ENCODE peak calls at places on chromosomes 11 and 22, in four cellular contexts. One of them, this sample, is unnamed.

GRCh38 chr22:39288135-39288898 is 31.1 kb downstream of the RPL3 start:
- DNase-seq in HepG2: no peak
- DNase-seq in GM12878: no peak
- DNase-seq in K562: no peak
- DNase-seq in this sample: no peak

GRCh38 chr22:45503071-45503815 is 560 bp downstream of the FBLN1 start:
- DNase-seq in HepG2: no peak
- DNase-seq in GM12878: no peak
- DNase-seq in K562: no peak
- DNase-seq in this sample: no peak

GRCh38 chr22:32354360-32355351 is 3.0 kb upstream of the RFPL3 start:
- DNase-seq in HepG2: no peak
- DNase-seq in GM12878: no peak
- DNase-seq in K562: no peak
- DNase-seq in this sample: peak; percentile 49

GRCh38 chr11:7665473-7666291 is 7.6 kb downstream of the CYB5R2 start:
- DNase-seq in HepG2: peak; percentile 65
- DNase-seq in GM12878: peak; percentile 34
- DNase-seq in K562: peak; percentile 89
- DNase-seq in this sample: peak; percentile 67

GRCh38 chr22:43449205-43449830 is 37.5 kb downstream of the MPPED1 start:
- DNase-seq in HepG2: no peak
- DNase-seq in GM12878: no peak
- DNase-seq in K562: peak; percentile 70
- DNase-seq in this sample: no peak

GRCh38 chr22:22691716-22692701 is 47.6 kb downstream of the GGTLC2 start:
- DNase-seq in HepG2: no peak
- DNase-seq in GM12878: no peak
- DNase-seq in K562: no peak
- DNase-seq in this sample: no peak

GRCh38 chr22:20810645-20811044 is 36.7 kb downstream of the SERPIND1 start:
- DNase-seq in HepG2: no peak
- DNase-seq in GM12878: no peak
- DNase-seq in K562: no peak
- DNase-seq in this sample: no peak

GRCh38 chr11:69337211-69337721 is 43.3 kb downstream of the MYEOV start:
- DNase-seq in HepG2: no peak
- DNase-seq in GM12878: peak; percentile 66
- DNase-seq in K562: no peak
- DNase-seq in this sample: no peak

GRCh38 chr11:56394381-56394780 is 18.1 kb upstream of the OR5AL1 start:
- DNase-seq in HepG2: no peak
- DNase-seq in GM12878: no peak
- DNase-seq in K562: no peak
- DNase-seq in this sample: no peak

GRCh38 chr11:65354265-65355012 is at the start of gene TIGD3:
- DNase-seq in HepG2: peak; percentile 92
- DNase-seq in GM12878: peak; percentile 75
- DNase-seq in K562: peak; percentile 99
- DNase-seq in this sample: peak; percentile 81

GRCh38 chr11:115267228-115267627 is 237.0 kb downstream of the CADM1 start:
- DNase-seq in HepG2: no peak
- DNase-seq in GM12878: no peak
- DNase-seq in K562: no peak
- DNase-seq in this sample: no peak

GRCh38 chr11:44006882-44007495 is 40.8 kb upstream of the ACCSL start:
- DNase-seq in HepG2: no peak
- DNase-seq in GM12878: no peak
- DNase-seq in K562: no peak
- DNase-seq in this sample: no peak

GRCh38 chr11:68377389-68377795 is 65.0 kb downstream of the LRP5 start:
- DNase-seq in HepG2: no peak
- DNase-seq in GM12878: no peak
- DNase-seq in K562: no peak
- DNase-seq in this sample: no peak

GRCh38 chr22:35328472-35328885 is 28.8 kb downstream of the TOM1 start:
- DNase-seq in HepG2: peak; percentile 96
- DNase-seq in GM12878: no peak
- DNase-seq in K562: no peak
- DNase-seq in this sample: no peak

DNA sequence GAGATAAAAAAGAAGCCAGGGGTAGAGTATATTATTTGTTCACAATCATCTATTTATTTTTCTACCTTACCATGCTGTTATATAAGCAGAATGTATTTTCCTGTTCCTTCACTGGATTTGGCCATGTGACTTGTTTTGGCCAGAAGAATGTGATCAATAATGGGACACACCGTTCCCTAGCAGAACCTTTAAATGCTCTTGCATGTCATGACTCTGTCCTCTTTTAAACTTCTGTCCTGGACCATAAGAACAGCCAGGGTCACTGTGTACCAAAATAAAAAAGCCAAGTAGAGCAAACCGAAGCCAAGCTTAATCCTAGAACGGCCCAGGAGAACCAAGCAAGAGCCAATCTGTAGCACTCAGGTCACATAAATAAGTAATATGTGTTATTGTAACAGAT is 1682.4 kb downstream of the LRRC4C start:
- DNase-seq in HepG2: no peak
- DNase-seq in GM12878: no peak
- DNase-seq in K562: no peak
- DNase-seq in this sample: no peak
- H4K20me1 ChIP-seq in HepG2: no peaks in the 10 kb centered on the region
- H4K20me1 ChIP-seq in GM12878: no peaks in the 10 kb centered on the region
- H4K20me1 ChIP-seq in K562: no peaks in the 10 kb centered on the region
- H4K20me1 ChIP-seq in this sample: no peaks in the 10 kb centered on the region

DNA sequence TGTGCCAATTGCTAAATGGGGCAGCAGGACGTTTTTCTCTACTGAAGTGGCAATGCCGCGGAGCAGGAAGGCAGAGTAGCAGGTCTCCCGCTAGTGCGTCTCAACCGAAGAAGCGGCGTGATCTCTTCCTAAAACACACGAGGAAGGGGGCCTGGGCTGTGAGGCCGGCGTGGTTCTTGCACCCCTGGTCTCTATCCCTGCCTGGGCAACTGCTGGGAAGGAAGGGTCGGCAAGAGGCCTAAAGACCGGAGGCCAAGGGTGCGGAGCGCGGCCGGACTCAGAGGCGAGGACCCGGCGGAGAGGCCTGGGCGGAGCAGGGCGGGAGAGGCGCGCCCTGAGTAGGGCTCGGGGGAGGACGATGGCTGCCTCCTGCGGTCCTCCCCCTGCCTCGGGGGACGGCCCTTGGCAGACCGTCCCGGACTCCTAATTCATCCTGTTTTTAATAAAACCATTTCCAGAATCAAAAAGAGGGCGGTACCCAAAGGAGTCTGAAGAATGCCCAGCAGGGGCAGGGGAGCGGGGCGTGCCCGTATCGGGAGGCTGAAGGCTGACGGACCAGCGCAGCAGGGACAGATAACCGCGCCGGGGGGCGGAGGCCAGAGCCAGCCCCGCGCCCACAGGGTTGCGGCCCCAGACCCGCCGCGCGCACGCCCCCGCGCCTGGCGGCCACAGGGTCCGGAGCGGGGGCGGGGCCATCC is 559 bp upstream of the APLP2 start:
- DNase-seq in HepG2: no peak
- DNase-seq in GM12878: no peak
- DNase-seq in K562: no peak
- DNase-seq in this sample: peak; percentile 35
- TF ChIP-seq REST in HepG2: no peak
- TF ChIP-seq REST in GM12878: no peak
- TF ChIP-seq REST in K562: no peak
- TF ChIP-seq REST in this sample: no peak

DNA sequence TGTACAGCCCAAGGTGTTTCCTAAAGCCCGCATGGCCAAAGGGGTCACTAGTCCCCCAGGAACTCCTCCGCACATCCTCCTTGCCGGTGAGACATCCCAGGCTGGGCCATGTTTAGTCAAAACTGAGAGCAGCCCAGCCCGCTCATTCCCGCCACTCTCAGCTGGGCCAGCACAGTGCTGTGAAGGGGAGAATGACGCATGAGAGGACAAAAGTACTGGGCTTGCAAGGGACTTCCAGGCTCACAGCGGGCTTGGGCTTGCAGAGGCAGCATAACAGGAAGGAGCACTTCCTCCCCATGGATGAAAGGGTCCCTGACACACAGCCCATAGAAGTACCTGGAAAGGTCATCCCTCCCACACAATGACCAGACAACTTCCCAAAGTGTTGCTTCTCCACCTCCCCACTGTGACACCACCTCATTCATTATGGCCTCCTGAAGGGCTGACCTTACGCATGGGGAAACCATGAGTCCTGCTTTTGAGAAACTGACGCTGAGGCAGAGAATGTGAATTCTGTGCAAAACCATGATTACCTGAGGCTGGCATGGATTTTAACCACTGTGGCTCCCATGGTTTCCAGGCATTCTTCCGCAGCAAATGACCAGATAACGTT is 19.1 kb downstream of the ETS1 start:
- DNase-seq in HepG2: no peak
- DNase-seq in GM12878: no peak
- DNase-seq in K562: no peak
- DNase-seq in this sample: no peak
- TF ChIP-seq SRF in HepG2: no peak
- TF ChIP-seq SRF in GM12878: no peak
- TF ChIP-seq SRF in K562: no peak
- TF ChIP-seq SRF in this sample: no peak

DNA sequence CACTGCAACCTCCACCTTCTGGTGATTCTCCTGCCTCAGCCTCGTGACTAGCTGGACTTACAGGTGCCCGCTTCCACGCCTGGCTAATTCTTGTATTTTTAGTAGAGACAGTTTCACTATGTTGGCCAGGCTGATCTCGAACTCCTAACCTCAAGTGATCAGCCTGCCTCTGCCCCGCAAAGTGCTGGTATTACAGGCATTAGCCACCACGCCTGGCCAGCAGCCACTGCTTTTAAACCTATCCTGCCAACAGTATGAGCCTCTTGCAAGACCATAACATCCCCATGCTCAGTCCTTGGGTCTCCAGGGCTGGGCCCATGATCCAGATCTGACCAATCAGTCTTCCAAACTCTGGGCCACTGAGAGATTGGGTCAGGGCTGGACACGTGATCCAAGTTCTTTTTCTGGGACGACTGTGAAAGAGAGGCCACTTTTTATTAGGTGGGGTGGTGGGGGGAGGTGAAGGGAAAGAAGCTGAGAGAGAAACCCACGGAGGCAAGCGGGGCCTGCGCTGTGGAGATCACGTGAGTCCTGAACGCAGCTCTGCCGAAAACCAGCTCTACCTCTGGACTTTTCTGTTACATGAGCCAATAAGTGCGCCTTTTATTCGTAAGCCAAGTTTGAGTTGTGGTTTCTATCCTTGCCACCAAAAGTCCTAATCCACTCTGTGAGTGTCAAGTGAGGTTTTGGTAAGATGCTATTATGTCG is 17.9 kb downstream of the ASPHD2 start:
- DNase-seq in HepG2: no peak
- DNase-seq in GM12878: no peak
- DNase-seq in K562: no peak
- DNase-seq in this sample: no peak
- H4K20me1 ChIP-seq in HepG2: no peaks in the 10 kb centered on the region
- H4K20me1 ChIP-seq in GM12878: no peaks in the 10 kb centered on the region
- H4K20me1 ChIP-seq in K562: no peaks in the 10 kb centered on the region
- H4K20me1 ChIP-seq in this sample: no peaks in the 10 kb centered on the region

DNA sequence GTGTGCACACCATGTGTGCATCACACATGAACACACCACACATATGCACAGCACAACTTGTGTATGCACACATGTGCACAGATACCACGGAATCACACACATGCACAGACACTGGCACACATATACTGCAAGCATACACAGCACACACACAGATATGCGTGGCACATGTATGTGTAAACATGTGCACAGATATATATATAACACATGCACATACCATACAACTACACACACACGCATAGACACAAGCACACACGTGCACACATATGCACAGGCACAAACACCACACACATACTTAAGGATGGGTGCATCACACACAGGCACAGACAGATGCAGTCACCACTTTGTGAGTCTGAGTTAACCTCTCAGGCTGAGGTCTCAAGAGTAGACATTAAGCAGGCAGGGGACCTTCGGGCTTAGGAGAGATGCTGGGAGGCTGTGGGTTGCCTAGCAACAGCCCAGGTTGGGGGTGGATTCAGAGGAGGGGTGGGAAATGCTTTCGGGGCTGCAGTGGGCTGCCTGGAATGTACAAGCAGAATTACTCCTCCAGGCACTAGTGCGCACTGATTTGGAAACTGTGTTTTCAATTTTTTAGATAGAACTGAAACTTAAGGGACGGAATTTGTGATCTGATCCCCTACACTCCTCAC is 83.0 kb downstream of the MYO18B start:
- DNase-seq in HepG2: no peak
- DNase-seq in GM12878: no peak
- DNase-seq in K562: no peak
- DNase-seq in this sample: no peak
- TF ChIP-seq REST in HepG2: no peak
- TF ChIP-seq REST in GM12878: no peak
- TF ChIP-seq REST in K562: no peak
- TF ChIP-seq REST in this sample: no peak

GRCh38 chr22:29306830-29307657 is 594 bp downstream of the GAS2L1 start:
- DNase-seq in HepG2: peak; percentile 39
- DNase-seq in GM12878: no peak
- DNase-seq in K562: peak; percentile 82
- DNase-seq in this sample: no peak
- TF ChIP-seq SRF in HepG2: no peak
- TF ChIP-seq SRF in GM12878: no peak
- TF ChIP-seq SRF in K562: no peak
- TF ChIP-seq SRF in this sample: no peak

GRCh38 chr11:119687220-119688046 is 41.6 kb downstream of the NECTIN1 start:
- DNase-seq in HepG2: no peak
- DNase-seq in GM12878: no peak
- DNase-seq in K562: no peak
- DNase-seq in this sample: no peak
- H4K20me1 ChIP-seq in HepG2: no peaks in the 10 kb centered on the region
- H4K20me1 ChIP-seq in GM12878: no peaks in the 10 kb centered on the region
- H4K20me1 ChIP-seq in K562: peaks cover 2% of the 10 kb centered on the region
- H4K20me1 ChIP-seq in this sample: no peaks in the 10 kb centered on the region

GRCh38 chr22:26986051-26986881 is 328.9 kb downstream of the MIAT start:
- DNase-seq in HepG2: no peak
- DNase-seq in GM12878: no peak
- DNase-seq in K562: no peak
- DNase-seq in this sample: no peak
- TF ChIP-seq REST in HepG2: no peak
- TF ChIP-seq REST in GM12878: no peak
- TF ChIP-seq REST in K562: no peak
- TF ChIP-seq REST in this sample: no peak

DNA sequence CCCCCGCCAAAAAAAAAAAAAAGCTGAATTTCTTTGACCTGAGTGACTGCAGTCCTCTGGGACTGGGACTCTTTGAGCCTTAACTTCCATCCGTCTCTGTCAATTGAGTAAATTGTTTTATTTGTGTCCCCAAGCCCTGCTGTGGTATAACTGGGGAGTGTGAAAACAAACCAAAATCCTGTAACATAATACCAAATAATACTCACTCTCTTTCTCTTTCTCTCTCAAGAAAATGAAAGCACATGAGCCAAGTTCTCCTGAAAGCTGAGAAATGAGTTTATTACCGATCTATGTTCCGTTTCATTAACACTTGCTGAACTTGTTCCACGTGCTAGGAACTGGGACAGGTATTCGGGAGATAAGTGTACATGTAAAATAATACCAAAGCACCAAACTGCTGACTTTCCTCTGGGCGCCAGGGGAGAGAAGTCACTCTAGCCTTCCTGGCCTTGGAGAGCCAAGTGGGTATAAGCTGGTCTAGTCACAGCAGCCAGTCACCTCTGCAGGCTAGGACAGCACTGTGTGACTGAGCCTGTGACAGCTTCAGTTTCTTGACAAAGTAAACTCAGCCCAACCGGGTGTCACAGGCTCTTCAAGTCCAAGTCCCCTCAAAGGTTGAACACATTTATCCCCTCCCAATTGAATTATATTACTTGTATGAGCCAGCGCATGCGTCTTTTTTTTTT is 23.1 kb downstream of the CD6 start:
- DNase-seq in HepG2: no peak
- DNase-seq in GM12878: no peak
- DNase-seq in K562: no peak
- DNase-seq in this sample: no peak
- TF ChIP-seq SRF in HepG2: no peak
- TF ChIP-seq SRF in GM12878: no peak
- TF ChIP-seq SRF in K562: no peak
- TF ChIP-seq SRF in this sample: no peak